ENCODE peak calls at places on chromosomes 5 and 9, in ten cellular contexts. V is AG04450; F is SIG-M5; I is activated CD4-positive, alpha-beta T cell treated with anti-CD3 and anti-CD28 coated beads, Interleukin-2, amount 50 U/mL, for 48 hours; T is amniotic epithelial cell; S is NCI-H774; J is GM04504; C is stimulated activated CD8-positive, alpha-beta memory T cell treated with anti-CD3 and anti-CD28 coated beads, Interleukin-15, amount 100 ng/mL, for 1 hour; U is mesenteric fat pad; B is stomach. G is an unnamed sample.

GRCh38 chr9:114775981-114776380 is 29.9 kb downstream of the TNFSF15 start:
- DNase-seq in U (no peak), I (no peak), B (no peak), V (no peak), S (no peak), C (no peak), J (no peak), F (no peak), T (peak), G (peak)

GRCh38 chr5:87400305-87400899 is 12.3 kb downstream of the CCNH start:
- DNase-seq in F (no peak), T (peak), U (no peak), V (no peak), C (no peak), S (no peak), B (no peak), J (no peak), I (no peak), G (peak)

GRCh38 chr9:115781361-115781760 is 372.2 kb upstream of the PAPPA start:
- DNase-seq in T (peak), U (no peak), V (no peak), C (no peak), J (no peak), F (no peak), S (no peak), B (no peak), I (no peak), G (no peak)

GRCh38 chr5:98157368-98157767 is 616.1 kb upstream of the RGMB start:
- DNase-seq in C (no peak), S (no peak), J (no peak), B (no peak), I (no peak), F (no peak), V (no peak), T (no peak), U (no peak), G (no peak)

GRCh38 chr9:129886226-129887174 is 51.2 kb downstream of the USP20 start:
- DNase-seq in U (no peak), B (no peak), I (peak), J (no peak), S (no peak), T (peak), C (no peak), V (no peak), F (no peak), G (no peak)

GRCh38 chr5:72179816-72180440 is 72.7 kb downstream of the MAP1B start:
- DNase-seq in S (no peak), V (no peak), I (no peak), F (no peak), B (no peak), U (no peak), C (no peak), T (no peak), J (no peak), G (no peak)

GRCh38 chr9:92726971-92727715 is 37.5 kb downstream of the BICD2 start:
- DNase-seq in B (no peak), I (no peak), S (no peak), J (no peak), C (no peak), U (no peak), V (no peak), F (no peak), T (peak), G (peak)

GRCh38 chr5:101024299-101024698 is 121.2 kb upstream of the ST8SIA4 start:
- DNase-seq in V (no peak), C (no peak), B (no peak), I (no peak), S (no peak), F (no peak), U (no peak), T (no peak), J (no peak), G (no peak)

GRCh38 chr5:111237470-111237869 is 13.3 kb downstream of the CAMK4 start:
- DNase-seq in F (no peak), B (no peak), S (no peak), T (no peak), I (no peak), J (no peak), U (no peak), C (no peak), V (no peak), G (peak)

GRCh38 chr9:76109953-76110352 is 219.5 kb downstream of the PCSK5 start:
- DNase-seq in S (no peak), F (no peak), I (no peak), J (no peak), B (no peak), T (peak), U (no peak), C (no peak), V (no peak), G (no peak)

GRCh38 chr5:45038366-45038987 is 229.7 kb downstream of the MRPS30 start:
- DNase-seq in B (no peak), I (no peak), V (no peak), T (no peak), J (peak), S (no peak), U (no peak), C (no peak), F (no peak), G (peak)

GRCh38 chr9:112278152-112278551 is 55.3 kb downstream of the PTBP3 start:
- DNase-seq in J (no peak), B (no peak), C (no peak), V (no peak), U (no peak), S (no peak), F (no peak), T (no peak), I (no peak), G (no peak)

GRCh38 chr5:16005210-16005609 is 174.4 kb downstream of the MARCHF11 start:
- DNase-seq in I (no peak), U (no peak), F (no peak), V (no peak), C (no peak), J (no peak), S (no peak), T (no peak), B (no peak), G (no peak)

GRCh38 chr5:106019271-106019670 is 1651.5 kb downstream of the EFNA5 start:
- DNase-seq in U (no peak), F (no peak), V (no peak), C (no peak), J (no peak), B (no peak), I (no peak), S (no peak), T (no peak), G (peak)

GRCh38 chr5:76813982-76814562 is 4.8 kb upstream of the F2RL1 start:
- DNase-seq in S (no peak), F (no peak), V (peak), C (no peak), B (no peak), I (no peak), U (no peak), T (peak), J (peak), G (peak)

GRCh38 chr9:26234865-26235264 is 556.6 kb upstream of the TUSC1 start:
- DNase-seq in V (no peak), I (no peak), F (no peak), S (no peak), B (no peak), T (no peak), U (no peak), J (no peak), C (no peak), G (no peak)

GRCh38 chr5:126124706-126125345 is 298.4 kb upstream of the GRAMD2B start:
- DNase-seq in F (no peak), U (no peak), C (no peak), T (peak), B (no peak), V (no peak), S (no peak), I (no peak), J (no peak), G (peak)

GRCh38 chr5:132458651-132459030 is 31.9 kb downstream of the IRF1 start:
- DNase-seq in J (no peak), T (peak), F (no peak), U (no peak), B (no peak), C (no peak), S (no peak), V (no peak), I (no peak), G (peak)

GRCh38 chr9:137403281-137403680 is 19.7 kb downstream of the EXD3 start:
- DNase-seq in B (no peak), I (no peak), F (no peak), C (no peak), J (no peak), S (no peak), T (no peak), U (no peak), V (no peak), G (no peak)

GRCh38 chr9:9108641-9109040 is 1309.1 kb upstream of the DMAC1 start:
- DNase-seq in S (no peak), J (no peak), T (no peak), U (no peak), C (no peak), B (no peak), I (no peak), V (no peak), F (no peak), G (no peak)

GRCh38 chr5:174612686-174613085 is 111.7 kb upstream of the MSX2 start:
- DNase-seq in S (no peak), T (no peak), J (no peak), F (no peak), U (no peak), I (no peak), C (no peak), B (no peak), V (no peak), G (no peak)

GRCh38 chr5:132772291-132773070 is 4.6 kb downstream of the SEPTIN8 start:
- DNase-seq in T (no peak), U (peak), B (no peak), S (no peak), F (no peak), C (no peak), J (no peak), I (no peak), V (no peak), G (no peak)

GRCh38 chr5:98816574-98817222 is 43.2 kb downstream of the RGMB start:
- DNase-seq in J (no peak), B (peak), S (peak), V (no peak), U (no peak), C (no peak), F (no peak), T (peak), I (no peak), G (no peak)

GRCh38 chr9:121260457-121261106 is 7.4 kb upstream of the GSN start:
- DNase-seq in F (no peak), C (no peak), I (no peak), B (no peak), J (no peak), V (no peak), S (no peak), U (no peak), T (no peak), G (no peak)

GRCh38 chr5:98975682-98976407 is 47.0 kb upstream of the CHD1 start:
- DNase-seq in B (no peak), J (no peak), I (no peak), C (no peak), U (no peak), S (no peak), F (no peak), T (no peak), V (no peak), G (no peak)

GRCh38 chr5:152723482-152723881 is 318.4 kb upstream of the NMUR2 start:
- DNase-seq in V (no peak), F (no peak), I (no peak), J (no peak), C (no peak), U (no peak), T (no peak), B (no peak), S (no peak), G (no peak)

GRCh38 chr9:124000784-124001444 is 10.7 kb upstream of the LHX2 start:
- DNase-seq in U (no peak), V (no peak), F (no peak), S (no peak), C (no peak), I (no peak), B (no peak), J (no peak), T (no peak), G (no peak)

GRCh38 chr5:61139931-61140330 is 22.3 kb downstream of the SMIM15 start:
- DNase-seq in B (no peak), J (no peak), V (no peak), C (no peak), S (no peak), U (no peak), F (no peak), I (no peak), T (no peak), G (no peak)

GRCh38 chr5:146620663-146621051 is 104.7 kb upstream of the GPR151 start:
- DNase-seq in B (no peak), U (no peak), C (no peak), S (peak), F (no peak), T (no peak), I (no peak), V (no peak), J (no peak), G (no peak)

GRCh38 chr5:21663082-21663481 is 1190.1 kb downstream of the CDH12 start:
- DNase-seq in I (no peak), B (no peak), C (no peak), V (no peak), T (no peak), U (no peak), S (no peak), J (no peak), F (no peak), G (no peak)

GRCh38 chr5:36240779-36241635 is 718 bp downstream of the NADK2 start:
- DNase-seq in U (peak), F (no peak), V (peak), S (peak), J (peak), C (peak), I (peak), T (peak), B (peak), G (peak)

GRCh38 chr5:149364719-149365118 is 6.9 kb downstream of the PCYOX1L start:
- DNase-seq in S (no peak), F (no peak), U (no peak), T (no peak), I (no peak), B (no peak), V (no peak), C (no peak), J (no peak), G (no peak)

GRCh38 chr9:138071731-138072130 is 194.1 kb downstream of the CACNA1B start:
- DNase-seq in I (no peak), B (no peak), F (no peak), C (no peak), U (no peak), T (no peak), J (no peak), V (no peak), S (no peak), G (no peak)

GRCh38 chr5:7917130-7918123 is 48.5 kb downstream of the MTRR start:
- DNase-seq in S (no peak), U (no peak), C (no peak), F (no peak), T (no peak), B (no peak), V (no peak), I (no peak), J (no peak), G (no peak)